ENCODE peak calls at places on chromosomes 7 and 10, in nine cellular contexts. V, Q, I, Z, X, J, W, N and A are unnamed samples.

GRCh38 chr7:67105382-67105781 is 108.7 kb downstream of the TYW1 start:
- DNase-seq in V (no peak), Q (peak; percentile 37), I (no peak), Z (no peak), X (no peak), J (no peak), W (no peak), N (no peak), A (no peak)

GRCh38 chr10:105974803-105975456 is 1189.6 kb downstream of the SORCS1 start:
- DNase-seq in V (no peak), Q (peak; percentile 56), I (no peak), Z (no peak), X (no peak), J (peak; percentile 62), W (no peak), N (no peak), A (no peak)

GRCh38 chr7:74203157-74203556 is 6.6 kb upstream of the LAT2 start:
- DNase-seq in V (no peak), Q (peak; percentile 58), I (no peak), Z (peak; percentile 38), X (no peak), J (peak; percentile 68), W (no peak), N (peak; percentile 14), A (peak; percentile 82)

GRCh38 chr10:78741541-78741940 is 327.2 kb upstream of the ZMIZ1 start:
- DNase-seq in V (no peak), Q (peak; percentile 37), I (no peak), Z (no peak), X (no peak), J (no peak), W (no peak), N (no peak), A (no peak)

GRCh38 chr10:52215745-52216361 is 98.2 kb upstream of the DKK1 start:
- DNase-seq in V (no peak), Q (peak; percentile 68), I (no peak), Z (peak; percentile 59), X (peak; percentile 32), J (peak; percentile 66), W (peak; percentile 8), N (peak; percentile 62), A (peak; percentile 50)

GRCh38 chr7:139339698-139340036 is 1.5 kb upstream of the FMC1 start:
- DNase-seq in V (no peak), Q (no peak), I (no peak), Z (no peak), X (no peak), J (no peak), W (no peak), N (no peak), A (no peak)

GRCh38 chr7:148156248-148156647 is 434.3 kb upstream of the C7orf33 start:
- DNase-seq in V (no peak), Q (peak; percentile 60), I (no peak), Z (no peak), X (no peak), J (no peak), W (no peak), N (no peak), A (no peak)

GRCh38 chr10:120514035-120514620 is 57.1 kb downstream of the PLPP4 start:
- DNase-seq in V (no peak), Q (no peak), I (no peak), Z (peak; percentile 62), X (no peak), J (peak; percentile 84), W (no peak), N (peak; percentile 70), A (no peak)

GRCh38 chr7:82325416-82325815 is 118.2 kb downstream of the CACNA2D1 start:
- DNase-seq in V (no peak), Q (no peak), I (no peak), Z (no peak), X (no peak), J (no peak), W (no peak), N (no peak), A (no peak)

GRCh38 chr7:66617295-66617694 is 11.4 kb upstream of the KCTD7 start:
- DNase-seq in V (no peak), Q (no peak), I (no peak), Z (no peak), X (no peak), J (no peak), W (no peak), N (no peak), A (no peak)

GRCh38 chr7:23864984-23865383 is 155.0 kb downstream of the STK31 start:
- DNase-seq in V (no peak), Q (peak; percentile 78), I (no peak), Z (no peak), X (no peak), J (no peak), W (no peak), N (no peak), A (no peak)

GRCh38 chr10:18406136-18406535 is 245.3 kb downstream of the NSUN6 start:
- DNase-seq in V (no peak), Q (no peak), I (no peak), Z (no peak), X (no peak), J (peak; percentile 74), W (no peak), N (no peak), A (no peak)

GRCh38 chr10:127293640-127294039 is 97.2 kb upstream of the INSYN2A start:
- DNase-seq in V (peak; percentile 72), Q (peak; percentile 80), I (no peak), Z (no peak), X (no peak), J (no peak), W (peak; percentile 15), N (no peak), A (no peak)

GRCh38 chr7:80722596-80723141 is 84.2 kb downstream of the CD36 start:
- DNase-seq in V (no peak), Q (peak; percentile 99), I (no peak), Z (peak; percentile 19), X (no peak), J (peak; percentile 86), W (no peak), N (no peak), A (peak; percentile 100)

GRCh38 chr10:110512461-110513187 is 14.9 kb downstream of the DUSP5 start:
- DNase-seq in V (peak; percentile 82), Q (peak; percentile 96), I (no peak), Z (no peak), X (no peak), J (no peak), W (peak; percentile 55), N (no peak), A (peak; percentile 83)

GRCh38 chr7:45133352-45133751 is 21.9 kb upstream of the TBRG4 start:
- DNase-seq in V (no peak), Q (no peak), I (no peak), Z (no peak), X (no peak), J (no peak), W (no peak), N (no peak), A (no peak)

GRCh38 chr10:22325272-22325947 is 4.5 kb downstream of the BMI1 start:
- DNase-seq in V (peak; percentile 91), Q (peak; percentile 75), I (no peak), Z (peak; percentile 68), X (no peak), J (peak; percentile 88), W (peak; percentile 48), N (peak; percentile 82), A (peak; percentile 50)

GRCh38 chr7:71133232-71133622 is 1.3 kb downstream of the GALNT17 start:
- DNase-seq in V (no peak), Q (no peak), I (no peak), Z (no peak), X (no peak), J (no peak), W (no peak), N (no peak), A (no peak)

GRCh38 chr7:17392846-17393245 is 94.4 kb downstream of the AHR start:
- DNase-seq in V (no peak), Q (no peak), I (no peak), Z (no peak), X (no peak), J (no peak), W (no peak), N (no peak), A (no peak)

GRCh38 chr7:131111-132094 is 61.0 kb upstream of the FAM20C start:
- DNase-seq in V (peak; percentile 28), Q (no peak), I (peak; percentile 35), Z (peak; percentile 40), X (no peak), J (no peak), W (no peak), N (no peak), A (no peak)

GRCh38 chr10:87842776-87843497 is 20.4 kb downstream of the KLLN start:
- DNase-seq in V (no peak), Q (peak; percentile 72), I (no peak), Z (no peak), X (no peak), J (no peak), W (no peak), N (no peak), A (peak; percentile 59)

GRCh38 chr10:102367441-102367840 is 28.1 kb upstream of the NFKB2 start:
- DNase-seq in V (no peak), Q (no peak), I (no peak), Z (no peak), X (no peak), J (no peak), W (no peak), N (no peak), A (no peak)

GRCh38 chr7:24284699-24285506 is 913 bp downstream of the NPY start:
- DNase-seq in V (no peak), Q (no peak), I (no peak), Z (no peak), X (no peak), J (peak; percentile 68), W (no peak), N (peak; percentile 24), A (no peak)

GRCh38 chr7:92790987-92791386 is 45.4 kb downstream of the CDK6 start:
- DNase-seq in V (no peak), Q (peak; percentile 60), I (no peak), Z (no peak), X (no peak), J (peak; percentile 35), W (no peak), N (no peak), A (peak; percentile 42)

GRCh38 chr7:4270268-4270667 is 411.8 kb upstream of the FOXK1 start:
- DNase-seq in V (no peak), Q (no peak), I (no peak), Z (no peak), X (no peak), J (no peak), W (no peak), N (no peak), A (no peak)

GRCh38 chr10:71651953-71652352 is 67.6 kb downstream of the C10orf105 start:
- DNase-seq in V (no peak), Q (no peak), I (no peak), Z (no peak), X (no peak), J (no peak), W (no peak), N (no peak), A (no peak)

GRCh38 chr10:121137533-121137932 is 286.4 kb downstream of the WDR11 start:
- DNase-seq in V (no peak), Q (no peak), I (no peak), Z (no peak), X (no peak), J (no peak), W (no peak), N (no peak), A (no peak)

GRCh38 chr7:100367676-100368613 is 5.3 kb upstream of the PILRA start:
- DNase-seq in V (no peak), Q (no peak), I (no peak), Z (no peak), X (no peak), J (no peak), W (no peak), N (no peak), A (no peak)

GRCh38 chr10:15836797-15837196 is 23.5 kb downstream of the MINDY3 start:
- DNase-seq in V (no peak), Q (no peak), I (no peak), Z (no peak), X (no peak), J (no peak), W (no peak), N (no peak), A (no peak)